ENCODE peak calls at places on chromosomes 3 and 15, in six cellular contexts. M is A549, B is SK-N-SH, V is K562, Y is GM12878, A is HepG2. G is an unnamed sample.

GRCh38 chr3:192727032-192727847 is at the start of gene FGF12:
- DNase-seq in B (peak; percentile 83), Y (no peak), A (peak; percentile 2), V (peak; percentile 22), M (peak; percentile 7), G (peak; percentile 88)

GRCh38 chr3:124381565-124382333 is 348.5 kb upstream of the UMPS start:
- DNase-seq in A (no peak), V (no peak), Y (no peak), B (no peak), M (peak; percentile 5), G (no peak)

GRCh38 chr15:95286316-95286880 is 1044.1 kb upstream of the NR2F2 start:
- DNase-seq in A (no peak), B (no peak), Y (no peak), V (no peak), M (no peak), G (no peak)

GRCh38 chr3:152745677-152746076 is 89.3 kb upstream of the P2RY1 start:
- DNase-seq in V (no peak), A (no peak), M (no peak), B (no peak), Y (no peak), G (no peak)

GRCh38 chr15:43550527-43551363 is 33.3 kb downstream of the MAP1A start:
- DNase-seq in V (no peak), M (no peak), A (no peak), B (no peak), Y (no peak), G (no peak)

GRCh38 chr15:29361560-29361959 is 91.9 kb upstream of the NSMCE3 start:
- DNase-seq in Y (no peak), A (no peak), V (no peak), B (no peak), M (no peak), G (no peak)

GRCh38 chr15:92053727-92054316 is 200.3 kb downstream of the SLCO3A1 start:
- DNase-seq in M (no peak), A (no peak), Y (no peak), V (no peak), B (no peak), G (no peak)

GRCh38 chr3:153330891-153331290 is 168.9 kb downstream of the RAP2B start:
- DNase-seq in V (no peak), B (no peak), M (no peak), A (no peak), Y (no peak), G (no peak)

GRCh38 chr15:58522391-58522790 is 90.6 kb downstream of the LIPC start:
- DNase-seq in A (no peak), B (no peak), Y (no peak), M (no peak), V (no peak), G (no peak)

GRCh38 chr3:187396661-187397060 is 28.5 kb downstream of the RTP4 start:
- DNase-seq in B (no peak), Y (no peak), M (no peak), A (no peak), V (no peak), G (no peak)

GRCh38 chr3:59424268-59425010 is 374.6 kb upstream of the CFAP20DC start:
- DNase-seq in A (no peak), Y (no peak), V (no peak), M (no peak), B (no peak), G (no peak)

GRCh38 chr15:44657378-44657777 is 6.1 kb downstream of the SPG11 start:
- DNase-seq in Y (no peak), V (no peak), A (no peak), B (no peak), M (no peak), G (no peak)

GRCh38 chr15:78360426-78360825 is 20.3 kb downstream of the CRABP1 start:
- DNase-seq in B (peak; percentile 41), Y (no peak), A (no peak), M (no peak), V (no peak), G (no peak)

GRCh38 chr3:38343797-38344594 is 2.6 kb upstream of the XYLB start:
- DNase-seq in V (no peak), M (no peak), Y (no peak), A (no peak), B (peak; percentile 30), G (no peak)

GRCh38 chr3:130508970-130509369 is 8.0 kb upstream of the COL6A6 start:
- DNase-seq in A (no peak), M (no peak), Y (no peak), V (no peak), B (no peak), G (no peak)

GRCh38 chr15:63013052-63013808 is 29.3 kb upstream of the TPM1 start:
- DNase-seq in A (no peak), M (no peak), B (no peak), Y (no peak), V (no peak), G (no peak)

GRCh38 chr3:4472312-4472711 is 5.2 kb upstream of the SUMF1 start:
- DNase-seq in B (no peak), M (no peak), Y (no peak), A (no peak), V (no peak), G (no peak)

GRCh38 chr3:45440562-45440961 is 52.2 kb downstream of the LARS2 start:
- DNase-seq in B (no peak), M (no peak), V (no peak), Y (no peak), A (no peak), G (no peak)

GRCh38 chr15:66899555-66900350 is 165.6 kb upstream of the SMAD3 start:
- DNase-seq in M (no peak), V (no peak), B (no peak), Y (no peak), A (no peak), G (no peak)

DNA sequence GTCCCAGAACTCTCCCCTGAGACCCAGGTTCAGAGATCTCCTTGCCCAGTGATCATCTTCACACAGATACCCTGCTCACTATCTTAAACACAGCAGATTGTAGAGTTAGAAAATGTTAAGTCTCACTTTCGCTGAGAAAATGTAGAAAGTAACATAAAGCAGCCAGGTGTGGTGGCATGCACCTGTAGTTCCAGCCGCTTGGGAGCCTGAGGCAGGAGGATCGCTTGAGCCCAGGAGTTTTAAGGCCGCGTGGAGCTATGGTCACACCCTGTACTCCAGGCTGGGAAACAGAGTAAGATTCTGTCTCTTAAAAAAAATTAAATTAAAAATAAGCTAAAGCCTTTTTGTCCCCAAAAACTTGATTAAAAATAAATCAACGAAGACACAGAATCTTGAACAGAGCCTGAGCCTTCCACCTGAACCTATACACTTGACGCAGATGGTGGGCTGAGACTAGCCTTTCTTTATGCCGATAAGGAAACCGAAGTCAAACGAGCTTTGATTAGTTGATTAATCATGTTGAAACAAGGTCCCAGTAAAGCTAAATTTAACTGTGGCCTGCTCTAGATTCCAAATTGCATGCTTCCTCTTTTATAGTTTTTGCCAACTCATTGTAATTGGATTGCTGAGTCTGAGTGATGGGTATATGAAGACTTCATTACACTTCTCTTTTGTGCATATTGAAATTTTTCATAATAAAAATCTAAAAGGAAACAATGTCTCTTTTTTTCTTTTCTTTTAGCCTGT is 31.3 kb upstream of the BLM start:
- DNase-seq in M (no peak), B (no peak), Y (no peak), V (no peak), A (no peak), G (no peak)
- TF ChIP-seq CHD2 in M (no peak), B (no peak), Y (no peak), V (no peak), A (no peak), G (no peak)

GRCh38 chr3:13309004-13309403 is 111.1 kb downstream of the NUP210 start:
- DNase-seq in V (no peak), A (no peak), Y (no peak), B (no peak), M (no peak), G (no peak)

GRCh38 chr3:13308406-13308805 is 111.7 kb downstream of the NUP210 start:
- DNase-seq in A (peak; percentile 47), V (peak; percentile 66), B (peak; percentile 74), M (peak; percentile 80), Y (no peak), G (peak; percentile 84)

GRCh38 chr3:13303410-13303809 is 116.7 kb downstream of the NUP210 start:
- DNase-seq in V (no peak), B (no peak), M (no peak), A (no peak), Y (no peak), G (no peak)

GRCh38 chr3:13307041-13307440 is 113.1 kb downstream of the NUP210 start:
- DNase-seq in A (no peak), B (no peak), Y (no peak), V (no peak), M (no peak), G (no peak)

DNA sequence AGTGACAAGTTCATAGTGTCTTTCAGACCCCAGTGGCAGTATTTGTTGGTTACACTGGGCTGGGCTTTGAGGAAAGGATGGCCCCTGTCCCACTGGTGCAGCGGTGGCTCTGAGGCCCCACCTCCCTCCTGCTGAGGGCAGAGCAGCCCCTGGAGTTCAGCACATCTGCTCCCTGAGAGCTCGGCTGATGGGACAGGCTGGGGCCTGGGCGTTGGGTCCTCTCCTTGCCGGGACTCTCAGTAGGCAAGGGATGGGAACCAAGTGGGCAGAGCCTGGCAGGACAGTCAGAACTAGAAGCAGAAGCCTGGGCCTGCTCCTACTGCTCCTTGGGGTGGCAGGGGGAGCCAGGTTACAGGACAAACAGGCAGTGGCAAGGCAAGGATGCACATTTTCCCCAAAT is 114.5 kb downstream of the NUP210 start:
- DNase-seq in M (no peak), A (no peak), Y (no peak), B (no peak), V (no peak), G (no peak)
- TF ChIP-seq CHD2 in M (no peak), A (no peak), Y (no peak), B (no peak), V (no peak), G (no peak)

GRCh38 chr3:126999383-126999782 is 16.5 kb downstream of the PLXNA1 start:
- DNase-seq in A (no peak), B (no peak), Y (no peak), M (no peak), V (no peak), G (no peak)
- TF ChIP-seq CHD2 in A (no peak), B (no peak), Y (no peak), M (no peak), V (no peak), G (no peak)

DNA sequence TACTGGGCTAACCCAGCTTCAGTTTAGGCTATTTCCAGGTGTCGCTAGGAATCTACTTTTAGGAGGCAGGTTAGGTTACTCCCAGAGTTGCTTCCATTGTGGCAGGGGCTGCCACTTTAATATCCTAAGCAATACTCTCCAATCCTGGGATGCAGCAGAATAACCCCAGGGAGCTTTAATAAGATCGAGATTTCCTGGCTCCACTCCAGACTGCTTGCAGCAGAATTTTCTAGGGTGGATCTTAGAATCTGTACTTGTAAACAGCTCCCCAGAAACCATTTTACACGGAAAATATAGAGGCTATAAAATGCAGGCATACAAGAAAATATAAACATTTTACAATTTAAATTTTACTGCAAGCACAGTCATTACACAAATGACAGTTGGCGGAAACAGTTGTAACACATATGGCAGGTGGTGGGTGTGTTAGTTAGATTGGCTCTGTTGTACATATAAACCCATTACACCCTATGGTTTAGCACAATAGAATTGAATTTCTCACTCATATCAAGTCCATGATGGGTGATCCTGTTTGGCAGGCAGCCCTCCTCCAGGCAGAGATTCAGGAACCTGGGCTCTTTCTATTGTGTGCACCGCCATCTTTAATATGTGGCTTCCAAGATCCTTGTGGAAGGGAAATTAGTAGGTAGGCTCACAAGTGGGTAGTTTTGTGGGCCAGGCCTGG is 34.9 kb upstream of the TNFAIP8L3 start:
- DNase-seq in A (no peak), V (no peak), B (no peak), Y (no peak), M (no peak), G (no peak)
- TF ChIP-seq CHD2 in A (no peak), V (no peak), B (no peak), Y (no peak), M (no peak), G (no peak)

G was measured in H1.